ENCODE peak calls at places on chromosomes 5 and 9, in five cellular contexts. R, W, E, U and Q are unnamed samples.
A peak's percentile ranks its signal among the peaks of the same experiment; 100 is the strongest.

GRCh38 chr5:66554211-66554610 is 42.0 kb upstream of the MAST4 start:
- DNase-seq in U (no peak), W (no peak), R (no peak), E (no peak), Q (peak; percentile 97)

GRCh38 chr5:142211013-142211412 is 102.4 kb downstream of the NDFIP1 start:
- DNase-seq in E (no peak), W (no peak), R (no peak), U (no peak), Q (no peak)

GRCh38 chr5:135543151-135543818 is 7.5 kb upstream of the NEUROG1 start:
- DNase-seq in W (no peak), E (no peak), U (no peak), R (no peak), Q (no peak)

GRCh38 chr9:85610074-85610855 is 131.5 kb downstream of the AGTPBP1 start:
- DNase-seq in U (peak; percentile 6), R (no peak), E (peak; percentile 81), W (peak; percentile 67), Q (peak; percentile 5)

GRCh38 chr5:165630211-165630866 is 2124.9 kb downstream of the MAT2B start:
- DNase-seq in W (no peak), E (peak; percentile 84), R (peak; percentile 22), U (no peak), Q (no peak)

GRCh38 chr5:42889311-42889933 is 77.7 kb upstream of the SELENOP start:
- DNase-seq in U (peak; percentile 57), R (peak; percentile 87), E (peak; percentile 91), W (peak; percentile 48), Q (no peak)

GRCh38 chr5:106189121-106189809 is 1481.5 kb downstream of the EFNA5 start:
- DNase-seq in E (no peak), U (no peak), R (no peak), W (no peak), Q (no peak)

GRCh38 chr9:124894741-124895170 is 32.8 kb downstream of the ARPC5L start:
- DNase-seq in U (peak; percentile 10), W (peak; percentile 55), E (peak; percentile 42), R (no peak), Q (no peak)

GRCh38 chr5:14449052-14449661 is 132.4 kb upstream of the OTULINL start:
- DNase-seq in W (no peak), R (no peak), E (peak; percentile 49), U (no peak), Q (no peak)

GRCh38 chr5:150624334-150625163 is 15.9 kb upstream of the SYNPO start:
- DNase-seq in U (peak; percentile 22), E (peak; percentile 62), W (peak; percentile 12), R (no peak), Q (no peak)

DNA sequence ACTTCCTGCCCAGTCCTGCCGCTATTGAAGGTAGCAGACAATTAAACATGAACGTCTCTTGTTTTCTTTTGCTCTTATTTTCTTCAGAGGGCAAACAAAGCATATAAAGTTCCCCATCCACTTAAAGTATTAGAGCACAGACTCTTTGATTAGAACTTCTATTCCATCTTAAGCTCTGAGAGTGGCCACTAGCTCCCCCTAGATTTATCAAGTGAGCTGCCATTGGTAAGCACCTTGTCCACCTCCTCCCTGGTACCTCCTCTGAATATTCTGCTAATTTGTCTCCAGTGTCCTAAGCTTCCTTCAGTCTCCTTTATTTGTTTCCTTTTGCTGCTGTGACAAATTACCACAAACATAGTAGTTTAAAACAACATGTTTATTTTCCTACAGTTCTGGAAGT is 264.3 kb upstream of the KCNN2 start:
- DNase-seq in U (no peak), R (no peak), W (no peak), E (no peak), Q (no peak)
- H3K27ac ChIP-seq in U (no peak overlapping the region), R (no peak overlapping the region), W (no peak overlapping the region), E (no peak overlapping the region), Q (no peak overlapping the region)

GRCh38 chr5:138985256-138985655 is 110.1 kb upstream of the LRRTM2 start:
- DNase-seq in E (no peak), U (no peak), R (no peak), W (no peak), Q (no peak)
- H3K27ac ChIP-seq in E (no peak overlapping the region), U (no peak overlapping the region), R (peak overlapping the region; percentile 53), W (no peak overlapping the region), Q (no peak overlapping the region)

GRCh38 chr9:114347675-114348074 is 18.0 kb downstream of the ORM2 start:
- DNase-seq in R (no peak), W (no peak), U (no peak), E (no peak), Q (no peak)

GRCh38 chr9:114349713-114350480 is 20.2 kb downstream of the ORM2 start:
- DNase-seq in R (peak; percentile 59), U (no peak), E (no peak), W (no peak), Q (no peak)

GRCh38 chr9:114346146-114346545 is 16.5 kb downstream of the ORM2 start:
- DNase-seq in E (no peak), R (no peak), U (no peak), W (no peak), Q (no peak)

GRCh38 chr9:114348906-114349482 is 19.3 kb downstream of the ORM2 start:
- DNase-seq in U (peak; percentile 48), R (peak; percentile 92), E (peak; percentile 94), W (no peak), Q (peak; percentile 95)

DNA sequence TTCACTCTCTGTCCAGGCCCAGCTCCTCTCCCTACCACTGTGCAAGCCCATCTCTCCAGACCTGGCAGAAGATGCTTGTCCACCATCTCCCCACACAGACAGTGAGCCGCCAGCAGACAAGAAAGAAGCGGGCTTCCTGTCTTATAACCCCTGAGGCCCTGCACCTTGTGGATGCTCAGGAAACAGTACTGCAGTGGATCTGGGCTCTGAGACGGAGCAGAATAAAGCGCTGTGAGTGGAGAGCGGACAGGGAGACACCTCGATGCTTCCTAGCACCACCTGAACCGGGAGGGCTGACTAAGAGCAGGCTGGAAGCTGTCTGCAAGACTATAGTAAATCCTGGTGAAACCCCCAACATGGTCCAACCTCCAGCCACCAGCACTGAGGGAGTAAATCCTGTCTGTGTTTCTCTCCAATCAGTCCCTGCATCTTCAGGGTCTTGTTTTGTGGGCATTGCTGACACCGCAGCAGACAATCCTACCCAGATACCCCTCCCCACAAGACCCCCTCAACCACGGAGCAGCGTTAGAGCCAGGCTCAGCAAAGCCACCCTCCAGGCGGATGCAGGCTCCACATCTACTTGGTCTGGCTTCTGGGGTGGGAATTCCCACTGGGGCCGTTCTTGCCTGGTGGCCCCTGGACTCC is 18.7 kb downstream of the ORM2 start:
- DNase-seq in U (no peak), R (no peak), W (no peak), E (no peak), Q (no peak)
- H3K27ac ChIP-seq in U (peak overlapping the region; percentile 66), R (peak overlapping the region; percentile 72), W (peak overlapping the region; percentile 30), E (peak overlapping the region; percentile 83), Q (peak overlapping the region; percentile 87)

GRCh38 chr5:93601433-93602175 is 18.6 kb downstream of the NR2F1 start:
- DNase-seq in W (no peak), E (no peak), U (no peak), R (no peak), Q (no peak)
- H3K27ac ChIP-seq in W (no peak overlapping the region), E (no peak overlapping the region), U (no peak overlapping the region), R (no peak overlapping the region), Q (no peak overlapping the region)

DNA sequence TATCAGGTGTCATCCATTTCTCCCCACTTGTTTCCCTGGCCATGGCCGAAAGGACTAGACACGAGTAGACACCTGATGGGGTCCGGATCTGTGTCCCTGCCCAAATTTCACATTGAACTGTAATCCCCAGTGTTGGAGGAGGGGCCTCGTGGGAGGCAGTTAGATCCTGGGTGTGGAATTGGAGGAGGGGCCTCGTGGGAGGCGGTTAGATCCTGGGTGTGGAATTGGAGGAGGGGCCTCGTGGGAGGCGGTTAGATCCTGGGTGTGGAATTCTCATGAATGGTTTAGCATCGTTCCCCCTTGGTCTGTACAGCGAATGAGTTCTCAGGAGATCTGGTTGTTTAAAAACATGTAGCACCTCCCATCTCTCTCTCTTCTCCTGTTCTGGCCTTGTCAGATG is 165.8 kb downstream of the NR3C1 start:
- DNase-seq in E (no peak), U (no peak), W (no peak), R (no peak), Q (no peak)
- H3K27ac ChIP-seq in E (no peak overlapping the region), U (no peak overlapping the region), W (no peak overlapping the region), R (no peak overlapping the region), Q (no peak overlapping the region)